ENCODE peak calls at places on chromosome 6, in nine cellular contexts. A is mucosa of gallbladder; C is neural crest cell; D is MV-4-11; O is fibroblast of villous mesenchyme; S is nephron progenitor cell; Q is NCI-H146; J is NCI-H1092 treated with DMSO at 0.1 percent for 48 hours; I is activated T-cell treated with anti-CD3 and anti-CD28 coated beads, Interleukin-2, amount 50 U/mL, for 72 hours. X is an unnamed sample.

GRCh38 chr6:150203871-150204545 is 61.2 kb downstream of the PPP1R14C start:
- DNase-seq in A (no peak), C (no peak), D (no peak), O (no peak), S (no peak), Q (no peak), J (no peak), I (no peak), X (no peak)

GRCh38 chr6:6333498-6333897 is 13.0 kb upstream of the F13A1 start:
- DNase-seq in A (no peak), C (no peak), D (peak), O (no peak), S (no peak), Q (no peak), J (no peak), I (no peak), X (no peak)

GRCh38 chr6:118896339-118897136 is 2.6 kb downstream of the ASF1A start:
- DNase-seq in A (no peak), C (no peak), D (peak), O (peak), S (no peak), Q (peak), J (peak), I (no peak), X (no peak)

GRCh38 chr6:16519265-16520242 is 241.7 kb downstream of the ATXN1 start:
- DNase-seq in A (no peak), C (no peak), D (no peak), O (no peak), S (no peak), Q (peak), J (no peak), I (no peak), X (no peak)

GRCh38 chr6:6851059-6851658 is 256.6 kb upstream of the RREB1 start:
- DNase-seq in A (peak), C (no peak), D (no peak), O (peak), S (no peak), Q (peak), J (peak), I (no peak), X (no peak)

GRCh38 chr6:154923199-154923869 is 71.8 kb upstream of the TIAM2 start:
- DNase-seq in A (no peak), C (no peak), D (no peak), O (peak), S (no peak), Q (no peak), J (no peak), I (no peak), X (no peak)

GRCh38 chr6:67252663-67253062 is 1382.4 kb upstream of the ADGRB3 start:
- DNase-seq in A (no peak), C (no peak), D (no peak), O (peak), S (no peak), Q (no peak), J (no peak), I (no peak), X (no peak)

GRCh38 chr6:125114248-125114858 is 39.2 kb upstream of the TPD52L1 start:
- DNase-seq in A (peak), C (peak), D (peak), O (peak), S (peak), Q (peak), J (peak), I (peak), X (no peak)